ENCODE peak calls at places on chromosomes 13 and 19, in nine cellular contexts. J, Y, F, B, O, U, R, T and X are unnamed samples.

GRCh38 chr13:112768795-112769411 is 79.1 kb downstream of the ATP11A start:
- DNase-seq in U (peak), T (peak), J (no peak), O (no peak), B (peak), F (peak), R (peak), Y (peak), X (no peak)

GRCh38 chr19:29519146-29519545 is 6.6 kb upstream of the VSTM2B start:
- DNase-seq in O (no peak), Y (peak), U (no peak), F (no peak), T (no peak), B (no peak), R (no peak), J (no peak), X (no peak)

GRCh38 chr13:38687246-38688229 is 661 bp downstream of the FREM2 start:
- DNase-seq in R (no peak), T (peak), U (peak), Y (peak), F (no peak), B (no peak), O (no peak), J (peak), X (no peak)

GRCh38 chr13:43132228-43132627 is 108.8 kb downstream of the DNAJC15 start:
- DNase-seq in J (peak), T (no peak), F (no peak), Y (no peak), U (peak), O (no peak), R (no peak), B (peak), X (no peak)

GRCh38 chr13:111789420-111789819 is 277.5 kb upstream of the SOX1 start:
- DNase-seq in R (no peak), J (no peak), B (no peak), F (no peak), Y (no peak), T (no peak), O (no peak), U (no peak), X (no peak)

GRCh38 chr19:4988770-4989251 is 19.9 kb downstream of the KDM4B start:
- DNase-seq in F (peak), B (no peak), Y (peak), R (no peak), U (peak), T (peak), J (no peak), O (peak), X (no peak)

GRCh38 chr13:95378603-95379002 is 77.4 kb upstream of the ABCC4 start:
- DNase-seq in R (peak), F (peak), J (no peak), T (peak), O (no peak), U (no peak), Y (peak), B (no peak), X (no peak)

GRCh38 chr13:40254394-40254793 is 412.0 kb downstream of the FOXO1 start:
- DNase-seq in R (no peak), B (no peak), O (no peak), Y (no peak), T (no peak), J (no peak), U (no peak), F (no peak), X (no peak)

GRCh38 chr19:29277107-29277506 is 64.2 kb upstream of the UQCRFS1 start:
- DNase-seq in J (peak), O (no peak), T (no peak), F (no peak), R (no peak), Y (no peak), B (no peak), U (no peak), X (no peak)

GRCh38 chr13:23852351-23852750 is 36.8 kb downstream of the MIPEP start:
- DNase-seq in O (no peak), T (no peak), U (no peak), R (no peak), F (no peak), Y (no peak), J (no peak), B (no peak), X (no peak)

GRCh38 chr13:70473912-70474311 is 365.7 kb upstream of the KLHL1 start:
- DNase-seq in Y (no peak), T (no peak), J (no peak), U (no peak), R (no peak), O (no peak), F (no peak), B (no peak), X (no peak)

GRCh38 chr13:110216403-110217041 is 90.4 kb downstream of the COL4A1 start:
- DNase-seq in J (no peak), T (peak), Y (no peak), F (no peak), B (no peak), R (no peak), O (no peak), U (peak), X (no peak)

GRCh38 chr13:20940083-20940482 is 37.5 kb upstream of the XPO4 start:
- DNase-seq in Y (no peak), B (no peak), T (no peak), U (no peak), R (no peak), J (no peak), F (no peak), O (no peak), X (no peak)

GRCh38 chr19:7145494-7145893 is 76.0 kb downstream of the ZNF557 start:
- DNase-seq in R (no peak), O (no peak), Y (no peak), B (no peak), F (no peak), U (no peak), T (no peak), J (no peak), X (no peak)

GRCh38 chr19:56014765-56015164 is 28.2 kb downstream of the NLRP5 start:
- DNase-seq in T (no peak), U (no peak), F (no peak), J (no peak), R (no peak), O (no peak), B (no peak), Y (no peak), X (no peak)

GRCh38 chr19:58328999-58329398 is 2.2 kb downstream of the ZSCAN22 start:
- DNase-seq in B (no peak), O (no peak), T (no peak), U (no peak), J (peak), R (no peak), Y (no peak), F (no peak), X (peak)

GRCh38 chr13:100650321-100650720 is 24.3 kb downstream of the TMTC4 start:
- DNase-seq in R (no peak), T (no peak), J (no peak), F (no peak), U (no peak), B (no peak), O (no peak), Y (no peak), X (peak)

GRCh38 chr13:95896302-95896701 is 156.9 kb downstream of the UGGT2 start:
- DNase-seq in O (no peak), B (no peak), Y (no peak), T (no peak), J (no peak), R (no peak), U (no peak), F (no peak), X (no peak)

GRCh38 chr13:91144054-91144453 is 203.4 kb upstream of the MIR17HG start:
- DNase-seq in J (peak), U (no peak), T (no peak), O (no peak), B (no peak), F (no peak), Y (no peak), R (no peak), X (no peak)

GRCh38 chr13:65057986-65058385 is 2172.2 kb downstream of the PCDH9 start:
- DNase-seq in O (no peak), F (no peak), R (no peak), T (no peak), Y (no peak), B (no peak), U (no peak), J (no peak), X (no peak)

GRCh38 chr13:28597641-28598040 is 61.3 kb upstream of the POMP start:
- DNase-seq in B (no peak), T (no peak), O (no peak), J (no peak), F (no peak), U (no peak), R (no peak), Y (no peak), X (no peak)

GRCh38 chr13:93227906-93228801 is 1.5 kb downstream of the GPC6 start:
- DNase-seq in O (peak), J (peak), Y (peak), R (peak), B (peak), U (peak), F (peak), T (peak), X (peak)

GRCh38 chr13:102400619-102401125 is 1.2 kb downstream of the FGF14 start:
- DNase-seq in O (peak), R (peak), Y (peak), U (no peak), F (peak), B (no peak), T (peak), J (no peak), X (peak)

GRCh38 chr19:58352760-58353671 is at the start of gene A1BG:
- DNase-seq in F (no peak), R (no peak), Y (no peak), B (no peak), T (no peak), O (no peak), J (no peak), U (no peak), X (no peak)

GRCh38 chr13:59229401-59229800 is 934.3 kb downstream of the DIAPH3 start:
- DNase-seq in F (no peak), T (no peak), R (no peak), J (no peak), U (no peak), Y (no peak), B (no peak), O (no peak), X (no peak)

GRCh38 chr13:31851201-31851600 is 111.9 kb downstream of the RXFP2 start:
- DNase-seq in J (no peak), R (no peak), U (no peak), Y (no peak), F (no peak), O (no peak), B (no peak), T (no peak), X (no peak)

GRCh38 chr19:15701757-15702589 is 25.9 kb upstream of the OR10H2 start:
- DNase-seq in F (no peak), R (no peak), U (no peak), J (no peak), T (no peak), B (no peak), Y (no peak), O (no peak), X (no peak)

GRCh38 chr13:98672947-98673545 is 79.4 kb downstream of the SLC15A1 start:
- DNase-seq in O (peak), J (peak), R (peak), T (peak), Y (peak), B (peak), U (peak), F (peak), X (peak)

GRCh38 chr13:55432814-55433213 is 1707.9 kb upstream of the PRR20A start:
- DNase-seq in T (no peak), F (no peak), Y (no peak), B (no peak), R (no peak), U (no peak), O (no peak), J (no peak), X (no peak)

GRCh38 chr13:35143123-35143522 is 201.1 kb downstream of the NBEA start:
- DNase-seq in J (no peak), R (no peak), O (no peak), F (no peak), T (no peak), Y (no peak), U (no peak), B (no peak), X (no peak)

GRCh38 chr19:14516048-14516534 is 2.1 kb downstream of the DNAJB1 start:
- DNase-seq in U (no peak), B (no peak), R (no peak), F (no peak), Y (no peak), T (no peak), O (no peak), J (no peak), X (no peak)

GRCh38 chr13:113771709-113772331 is 12.8 kb downstream of the TMEM255B start:
- DNase-seq in U (no peak), Y (no peak), J (no peak), F (no peak), R (no peak), T (no peak), O (no peak), B (no peak), X (no peak)

GRCh38 chr19:44689290-44690130 is 9.4 kb upstream of the CEACAM16 start:
- DNase-seq in U (peak), B (peak), Y (peak), J (peak), R (peak), F (peak), T (peak), O (no peak), X (peak)

GRCh38 chr13:85411608-85412007 is 387.6 kb downstream of the SLITRK6 start:
- DNase-seq in B (no peak), F (no peak), R (no peak), T (no peak), O (no peak), J (no peak), U (no peak), Y (no peak), X (no peak)

GRCh38 chr13:95326695-95327094 is 25.4 kb upstream of the ABCC4 start:
- DNase-seq in F (no peak), U (no peak), J (no peak), Y (no peak), T (no peak), R (no peak), O (no peak), B (no peak), X (no peak)

GRCh38 chr19:23392706-23393105 is 2.6 kb downstream of the ZNF91 start:
- DNase-seq in F (no peak), T (no peak), O (no peak), U (no peak), B (no peak), J (no peak), R (no peak), Y (no peak), X (no peak)

GRCh38 chr19:43594710-43595604 is 977 bp downstream of the IRGQ start:
- DNase-seq in Y (peak), B (peak), J (peak), U (peak), O (peak), T (peak), R (peak), F (no peak), X (no peak)
- TF ChIP-seq CTCF in Y (peak), B (peak), J (peak), U (no peak), O (peak), T (peak), R (peak), F (peak), X (peak)

DNA sequence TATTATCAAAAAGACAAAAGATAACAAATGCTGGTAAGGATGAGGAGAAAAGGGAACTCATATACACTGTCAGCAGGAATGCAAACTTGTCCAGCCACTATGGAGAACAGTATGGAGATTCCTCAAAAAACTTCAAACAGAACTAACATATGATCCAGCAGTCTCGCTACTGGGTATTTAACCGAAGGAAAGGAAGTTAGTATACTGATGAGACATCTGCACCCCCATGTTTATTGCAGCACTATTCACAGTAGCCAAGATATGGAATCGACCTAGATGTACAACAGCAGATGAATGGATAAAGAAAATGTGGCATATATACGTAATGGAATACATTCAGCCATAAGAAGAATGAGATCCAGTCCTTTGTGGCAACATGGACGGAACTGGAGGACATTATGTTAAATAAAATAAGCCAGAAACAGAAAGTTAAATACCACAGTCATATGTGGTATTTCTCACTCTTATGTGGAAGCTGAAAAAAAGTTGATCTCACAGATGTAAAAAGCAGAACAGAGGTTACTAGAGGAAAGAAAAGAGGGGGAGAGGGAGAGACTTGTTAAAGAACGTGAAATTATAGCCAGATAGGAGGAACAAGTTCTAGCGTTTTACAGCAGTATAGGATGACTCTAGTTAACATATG is 83.2 kb downstream of the RUBCNL start:
- DNase-seq in T (no peak), B (no peak), Y (no peak), R (no peak), O (no peak), U (no peak), F (no peak), J (no peak), X (no peak)
- H3K27ac ChIP-seq in T (no peak), B (no peak), Y (no peak), R (no peak), O (no peak), U (no peak), F (no peak), J (no peak), X (no peak)

GRCh38 chr19:710767-711166 is 2.0 kb downstream of the PALM start:
- DNase-seq in U (no peak), B (no peak), T (no peak), F (peak), J (no peak), R (no peak), O (no peak), Y (no peak), X (no peak)
- H3K4me3 ChIP-seq in U (no peak), B (peak), T (peak), F (peak), J (no peak), R (peak), O (peak), Y (peak), X (peak)

DNA sequence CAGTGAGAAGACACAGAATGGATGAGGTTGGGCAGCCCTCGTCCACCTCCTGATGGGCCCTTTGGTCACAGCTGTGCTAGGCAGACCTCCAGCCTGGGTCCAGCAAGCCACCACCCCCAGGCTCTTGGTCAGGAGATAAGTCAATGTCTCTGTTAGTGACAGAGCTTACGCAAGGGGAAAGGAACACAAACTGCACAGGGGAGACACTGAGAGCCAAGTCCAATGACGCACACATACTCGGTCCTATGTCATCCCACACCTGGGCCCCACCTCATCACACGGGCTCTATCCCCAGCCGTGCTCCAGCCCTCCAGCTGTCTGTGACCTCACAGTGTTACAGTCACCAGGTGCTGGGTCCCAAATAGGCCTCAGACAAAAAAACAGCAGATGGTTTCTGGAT is 19.6 kb downstream of the PEPD start:
- DNase-seq in T (peak), O (no peak), B (no peak), J (no peak), U (no peak), R (no peak), F (no peak), Y (no peak), X (peak)
- TF ChIP-seq CTCF in T (no peak), O (no peak), B (no peak), J (no peak), U (no peak), R (no peak), F (no peak), Y (no peak), X (no peak)

DNA sequence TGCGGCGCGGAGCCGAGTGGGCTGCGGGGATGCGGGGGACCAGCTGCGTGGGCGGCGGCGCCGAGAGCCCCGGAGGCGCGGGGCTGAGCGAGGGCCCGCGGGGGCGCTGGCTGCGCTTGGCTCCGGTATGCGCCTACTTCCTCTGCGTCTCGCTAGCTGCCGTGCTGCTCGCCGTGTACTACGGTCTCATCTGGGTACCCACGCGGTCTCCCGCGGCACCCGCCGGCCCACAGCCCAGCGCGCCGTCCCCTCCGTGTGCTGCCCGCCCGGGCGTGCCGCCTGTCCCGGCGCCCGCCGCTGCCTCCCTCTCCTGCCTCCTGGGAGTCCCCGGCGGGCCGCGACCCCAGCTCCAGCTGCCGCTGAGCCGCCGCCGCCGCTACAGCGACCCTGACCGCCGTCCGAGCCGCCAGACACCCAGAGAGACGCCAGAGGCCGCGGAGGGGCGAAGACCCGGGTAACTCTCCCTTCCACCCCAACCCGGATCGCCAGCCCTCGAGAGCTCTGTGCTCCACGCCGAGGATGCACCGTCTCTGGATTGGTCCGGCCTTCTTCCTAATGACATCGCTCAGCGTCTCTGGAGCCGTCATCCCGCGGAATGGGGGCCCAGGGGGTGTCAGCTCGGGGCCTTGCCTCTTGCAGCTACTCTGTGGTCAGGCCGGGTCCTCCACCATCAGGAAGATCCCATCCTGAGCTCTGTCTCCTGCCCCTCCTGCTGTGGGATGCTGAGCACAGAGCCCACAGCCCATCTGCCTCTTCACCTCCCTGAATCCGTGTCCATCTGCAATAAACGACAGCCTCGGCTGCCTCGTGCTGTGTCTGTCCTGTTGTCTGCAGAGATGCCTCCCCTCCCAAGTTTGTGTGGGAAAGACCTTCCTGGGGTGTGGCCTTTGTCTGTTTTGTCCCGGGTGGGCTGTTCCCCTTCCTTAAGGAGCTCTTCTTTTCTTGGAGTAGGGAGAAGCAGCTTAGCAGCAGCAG is 493 bp downstream of the INAFM1 start:
- DNase-seq in O (peak), R (peak), J (peak), Y (no peak), B (no peak), U (peak), T (peak), F (peak), X (no peak)
- H3K27ac ChIP-seq in O (peak), R (peak), J (no peak), Y (peak), B (peak), U (peak), T (peak), F (peak), X (peak)